ENCODE peak calls at places on chromosomes 6 and 20, in nine cellular contexts. L is uterus, E is GM12878, J is brain microvascular endothelial cell, U is psoas muscle, I is fibroblast of lung, S is endodermal cell, F is fibroblast of mammary gland, H is BE2C. X is an unnamed sample.

GRCh38 chr6:6646859-6647258 is 58.3 kb downstream of the LY86 start:
- DNase-seq in L (no peak), U (no peak), E (no peak), H (no peak), S (peak; percentile 52), I (no peak), J (no peak), F (no peak), X (no peak)

GRCh38 chr6:122322824-122323223 is 76.6 kb upstream of the HSF2 start:
- DNase-seq in U (no peak), H (peak; percentile 8), F (peak; percentile 67), E (no peak), J (peak; percentile 34), I (peak; percentile 49), L (no peak), S (no peak), X (peak; percentile 53)

GRCh38 chr20:1486566-1486965 is 4.7 kb downstream of the SIRPB2 start:
- DNase-seq in U (no peak), E (no peak), J (no peak), S (no peak), L (no peak), F (no peak), I (no peak), H (no peak), X (no peak)

GRCh38 chr6:71222676-71223075 is 65.9 kb upstream of the OGFRL1 start:
- DNase-seq in H (no peak), L (no peak), J (no peak), E (no peak), S (no peak), I (no peak), F (no peak), U (no peak), X (no peak)

GRCh38 chr20:21767739-21768223 is 62.3 kb downstream of the PAX1 start:
- DNase-seq in H (no peak), L (no peak), E (no peak), U (no peak), I (no peak), S (peak; percentile 94), J (no peak), F (no peak), X (no peak)

GRCh38 chr6:49713346-49713745 is at the start of gene CRISP2:
- DNase-seq in F (no peak), E (no peak), I (no peak), U (no peak), H (peak; percentile 51), L (no peak), J (no peak), S (peak; percentile 46), X (no peak)

GRCh38 chr6:144219056-144219685 is 66.0 kb upstream of the UTRN start:
- DNase-seq in F (peak; percentile 72), I (peak; percentile 77), S (no peak), L (no peak), U (no peak), H (no peak), J (no peak), E (peak; percentile 8), X (peak; percentile 79)

GRCh38 chr6:149964243-149965190 is 774 bp downstream of the ULBP1 start:
- DNase-seq in E (no peak), L (no peak), J (peak; percentile 43), H (no peak), S (peak; percentile 75), I (peak; percentile 30), F (peak; percentile 46), U (no peak), X (peak; percentile 30)

GRCh38 chr20:42734660-42735368 is 454.9 kb downstream of the PTPRT start:
- DNase-seq in S (no peak), J (no peak), E (no peak), U (no peak), F (no peak), L (no peak), H (no peak), I (no peak), X (no peak)

GRCh38 chr6:18328549-18328922 is 58.6 kb upstream of the RNF144B start:
- DNase-seq in I (no peak), L (no peak), F (no peak), E (no peak), U (no peak), S (no peak), J (no peak), H (no peak), X (no peak)

GRCh38 chr6:157503018-157503747 is 122.2 kb downstream of the ZDHHC14 start:
- DNase-seq in E (no peak), H (no peak), J (no peak), F (no peak), I (no peak), U (no peak), L (no peak), S (no peak), X (no peak)

GRCh38 chr6:39453236-39453635 is 130.7 kb upstream of the KCNK16 start:
- DNase-seq in F (peak; percentile 21), J (no peak), E (no peak), H (no peak), L (no peak), I (no peak), U (no peak), S (no peak), X (peak; percentile 41)

GRCh38 chr6:37243131-37243815 is 14.3 kb upstream of the TBC1D22B start:
- DNase-seq in U (no peak), L (no peak), F (no peak), S (no peak), I (no peak), H (no peak), J (no peak), E (no peak), X (no peak)

GRCh38 chr20:4112490-4113420 is 97.4 kb upstream of the RNF24 start:
- DNase-seq in H (no peak), J (no peak), F (peak; percentile 66), U (peak; percentile 44), S (no peak), L (no peak), I (peak; percentile 65), E (peak; percentile 70), X (peak; percentile 76)

GRCh38 chr6:25062070-25062811 is 126.5 kb upstream of the RIPOR2 start:
- DNase-seq in J (no peak), F (peak; percentile 17), S (peak; percentile 54), U (no peak), E (no peak), H (no peak), I (no peak), L (no peak), X (no peak)

GRCh38 chr20:53032021-53033001 is 60.2 kb downstream of the TSHZ2 start:
- DNase-seq in J (no peak), U (no peak), L (peak; percentile 82), S (no peak), F (peak; percentile 99), H (no peak), I (peak; percentile 88), E (no peak), X (peak; percentile 87)

GRCh38 chr20:45340236-45340847 is 7.9 kb downstream of the SDC4 start:
- DNase-seq in H (no peak), E (no peak), F (no peak), S (peak; percentile 66), J (no peak), L (no peak), U (no peak), I (no peak), X (no peak)

GRCh38 chr6:101803146-101803545 is 409.6 kb downstream of the GRIK2 start:
- DNase-seq in J (peak; percentile 59), F (no peak), H (no peak), E (no peak), S (no peak), L (no peak), U (no peak), I (no peak), X (peak; percentile 55)

GRCh38 chr6:133740784-133741183 is 148.1 kb upstream of the TCF21 start:
- DNase-seq in L (no peak), U (no peak), F (no peak), H (no peak), S (no peak), I (no peak), J (no peak), E (no peak), X (no peak)

GRCh38 chr20:45935416-45936046 is 1.0 kb downstream of the PCIF1 start:
- DNase-seq in U (no peak), S (no peak), E (no peak), L (no peak), I (peak; percentile 32), J (no peak), H (no peak), F (peak; percentile 60), X (no peak)

GRCh38 chr6:170237999-170238740 is 52.7 kb downstream of the DLL1 start:
- DNase-seq in I (no peak), J (no peak), L (peak; percentile 0), S (no peak), U (no peak), E (no peak), H (no peak), F (no peak), X (no peak)

DNA sequence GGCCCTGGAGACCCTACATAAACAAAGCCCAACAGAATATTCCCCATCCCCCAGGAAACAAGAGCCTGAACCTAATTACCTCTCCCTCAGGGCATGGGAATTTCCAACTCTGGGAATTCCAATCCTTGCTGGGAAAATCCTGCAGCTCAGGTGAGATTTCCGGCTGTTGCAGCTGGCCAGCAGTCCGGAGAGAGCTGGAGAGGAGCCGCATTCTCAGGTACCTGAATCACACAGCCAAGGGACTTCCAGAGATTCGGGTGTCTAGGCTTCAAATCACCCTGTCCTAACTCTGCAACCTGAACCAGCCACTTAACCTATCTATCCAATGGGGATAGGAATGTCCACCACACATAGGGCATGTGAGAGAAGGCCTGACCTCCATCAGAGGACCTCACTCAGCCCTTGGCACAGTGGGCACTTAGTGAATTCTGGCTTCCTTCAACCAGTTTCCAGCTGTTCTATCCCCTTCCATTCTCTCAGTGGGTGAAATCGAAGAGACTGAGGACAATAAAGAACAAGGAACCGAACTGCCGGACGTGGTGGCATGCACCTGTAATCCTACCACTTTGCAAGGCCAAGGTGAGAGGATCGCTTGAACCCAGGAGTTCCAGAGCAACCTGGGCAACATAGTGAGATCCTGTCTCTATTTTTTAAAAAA is 3.2 kb downstream of the TNF start:
- DNase-seq in S (peak; percentile 68), J (no peak), U (no peak), L (no peak), I (no peak), F (no peak), E (no peak), H (no peak), X (no peak)
- H3K4me3 ChIP-seq in S (no peak overlapping the region), J (no peak overlapping the region), U (no peak overlapping the region), L (no peak overlapping the region), I (no peak overlapping the region), F (no peak overlapping the region), E (peak overlapping the region; percentile 93), H (no peak overlapping the region), X (no peak overlapping the region)

GRCh38 chr6:96304997-96305396 is 216.6 kb upstream of the UFL1 start:
- DNase-seq in F (no peak), L (no peak), S (no peak), E (peak; percentile 12), I (no peak), J (no peak), H (no peak), U (no peak), X (no peak)
- H3K4me3 ChIP-seq in F (no peak overlapping the region), L (no peak overlapping the region), S (no peak overlapping the region), E (no peak overlapping the region), I (no peak overlapping the region), J (no peak overlapping the region), H (no peak overlapping the region), U (no peak overlapping the region), X (no peak overlapping the region)

GRCh38 chr20:62355527-62356142 is 11.5 kb downstream of the LAMA5 start:
- DNase-seq in L (peak; percentile 78), H (peak; percentile 8), S (peak; percentile 70), U (peak; percentile 60), F (peak; percentile 66), E (no peak), I (no peak), J (peak; percentile 55), X (peak; percentile 40)
- H3K4me3 ChIP-seq in L (peak overlapping the region; percentile 5), H (no peak overlapping the region), S (no peak overlapping the region), U (peak overlapping the region; percentile 42), F (no peak overlapping the region), E (no peak overlapping the region), I (no peak overlapping the region), J (no peak overlapping the region), X (no peak overlapping the region)

GRCh38 chr20:47391276-47392010 is 34.9 kb upstream of the ZMYND8 start:
- DNase-seq in L (no peak), S (no peak), U (no peak), I (no peak), H (no peak), F (no peak), J (no peak), E (no peak), X (no peak)
- H3K4me3 ChIP-seq in L (no peak overlapping the region), S (no peak overlapping the region), U (no peak overlapping the region), I (no peak overlapping the region), H (no peak overlapping the region), F (no peak overlapping the region), J (no peak overlapping the region), E (no peak overlapping the region), X (no peak overlapping the region)